ENCODE peak calls at places on chromosomes 11 and 22, in nine cellular contexts. X is AG09309, G is neural crest cell, L is Calu3, W is HFFc6, U is mucosa of descending colon, I is testis, O is A673, J is lung. N is an unnamed sample.

GRCh38 chr22:19260804-19261203 is 30.7 kb downstream of the CLTCL1 start:
- DNase-seq in X (no peak), G (no peak), L (no peak), W (no peak), U (no peak), I (no peak), O (no peak), J (no peak), N (no peak)

GRCh38 chr22:24506802-24507438 is 11.8 kb downstream of the UPB1 start:
- DNase-seq in X (no peak), G (no peak), L (peak; percentile 13), W (peak; percentile 23), U (no peak), I (no peak), O (peak; percentile 31), J (peak; percentile 49), N (no peak)

GRCh38 chr11:65873280-65874156 is 918 bp upstream of the EFEMP2 start:
- DNase-seq in X (no peak), G (peak; percentile 98), L (peak; percentile 97), W (peak; percentile 86), U (peak; percentile 97), I (peak; percentile 96), O (peak; percentile 95), J (peak; percentile 93), N (peak; percentile 97)

GRCh38 chr11:47394322-47395224 is 13.8 kb upstream of the SLC39A13 start:
- DNase-seq in X (no peak), G (no peak), L (no peak), W (no peak), U (peak; percentile 86), I (no peak), O (peak; percentile 44), J (peak; percentile 66), N (peak; percentile 73)

GRCh38 chr11:105609832-105610781 is at the start of gene GRIA4:
- DNase-seq in X (no peak), G (peak; percentile 40), L (no peak), W (peak; percentile 6), U (peak; percentile 34), I (peak; percentile 64), O (peak; percentile 52), J (no peak), N (peak; percentile 17)

GRCh38 chr11:29025001-29025400 is 916.8 kb downstream of the METTL15 start:
- DNase-seq in X (no peak), G (no peak), L (no peak), W (peak; percentile 57), U (no peak), I (no peak), O (no peak), J (no peak), N (no peak)

GRCh38 chr22:43529954-43530863 is 118.4 kb downstream of the MPPED1 start:
- DNase-seq in X (no peak), G (no peak), L (no peak), W (no peak), U (no peak), I (no peak), O (no peak), J (no peak), N (no peak)

GRCh38 chr22:31144223-31144622 is 3.9 kb upstream of the PLA2G3 start:
- DNase-seq in X (no peak), G (no peak), L (no peak), W (peak; percentile 29), U (no peak), I (no peak), O (no peak), J (no peak), N (peak; percentile 13)

GRCh38 chr11:72738199-72739141 is 13.7 kb downstream of the ARAP1 start:
- DNase-seq in X (no peak), G (no peak), L (no peak), W (no peak), U (peak; percentile 81), I (peak; percentile 29), O (no peak), J (peak; percentile 73), N (peak; percentile 32)

GRCh38 chr11:134181707-134182106 is 42.1 kb downstream of the NCAPD3 start:
- DNase-seq in X (peak; percentile 79), G (no peak), L (no peak), W (peak; percentile 45), U (no peak), I (no peak), O (no peak), J (no peak), N (no peak)

GRCh38 chr11:128814856-128815705 is 52.0 kb downstream of the KCNJ1 start:
- DNase-seq in X (peak; percentile 88), G (peak; percentile 46), L (peak; percentile 32), W (peak; percentile 78), U (no peak), I (peak; percentile 53), O (peak; percentile 81), J (no peak), N (peak; percentile 27)

GRCh38 chr11:84963240-84963639 is 663.9 kb downstream of the DLG2 start:
- DNase-seq in X (no peak), G (no peak), L (no peak), W (no peak), U (no peak), I (no peak), O (no peak), J (no peak), N (no peak)
- TF ChIP-seq CTCF in X (peak; percentile 7), G (no peak), L (no peak), W (no peak), U (no peak), I (no peak), O (no peak), J (no peak), N (no peak)

DNA sequence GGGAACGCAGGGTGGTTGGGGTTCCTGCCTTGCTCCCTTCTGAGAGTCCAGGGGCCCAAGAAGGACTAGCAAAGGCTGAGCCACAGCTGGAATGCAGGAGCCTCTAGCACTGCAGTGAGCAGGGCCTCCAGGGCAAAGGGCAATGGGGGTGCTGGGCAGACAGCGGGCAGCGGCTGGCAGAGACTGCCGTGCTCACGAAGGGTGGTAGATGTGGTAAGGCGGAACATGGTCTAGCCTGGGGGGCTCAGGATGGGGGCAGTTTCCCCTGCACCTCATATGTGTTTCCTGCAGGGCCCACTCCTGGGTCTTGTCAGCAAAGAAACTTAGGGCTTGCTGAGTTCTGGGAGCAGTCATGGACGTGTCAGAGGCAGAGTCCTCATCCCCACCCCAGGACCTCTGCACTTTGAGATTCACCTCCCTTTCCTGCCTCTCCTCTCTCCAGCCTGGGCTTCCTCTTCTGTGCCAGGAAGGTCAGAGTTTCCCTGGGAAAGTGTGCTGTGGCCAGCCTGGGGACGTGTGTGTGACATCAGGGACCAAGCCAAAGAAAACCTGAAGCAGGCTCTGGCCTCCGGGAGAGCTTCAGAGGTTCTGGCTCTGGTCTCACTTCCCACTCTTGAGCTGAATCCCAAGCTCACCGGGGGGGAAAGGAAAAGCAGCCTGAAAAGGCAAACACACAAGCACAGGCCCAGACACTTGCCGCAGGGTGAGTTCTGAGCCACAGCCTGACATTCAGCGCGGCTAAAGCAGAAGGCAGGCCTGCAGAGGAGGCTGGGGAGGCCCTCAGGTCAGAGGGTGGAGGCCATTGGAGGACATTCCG is 4.4 kb downstream of the MOGAT2 start:
- DNase-seq in X (no peak), G (no peak), L (no peak), W (no peak), U (peak; percentile 65), I (no peak), O (no peak), J (no peak), N (no peak)
- TF ChIP-seq CTCF in X (no peak), G (no peak), L (no peak), W (no peak), U (no peak), I (no peak), O (no peak), J (no peak), N (no peak)

GRCh38 chr11:69799582-69799981 is 19.6 kb downstream of the FGF3 start:
- DNase-seq in X (no peak), G (no peak), L (peak; percentile 24), W (peak; percentile 48), U (no peak), I (peak; percentile 49), O (peak; percentile 73), J (no peak), N (no peak)

GRCh38 chr11:69799097-69799496 is 20.1 kb downstream of the FGF3 start:
- DNase-seq in X (no peak), G (no peak), L (no peak), W (no peak), U (no peak), I (no peak), O (no peak), J (no peak), N (no peak)

GRCh38 chr11:69796063-69796462 is 20.9 kb upstream of the FGF4 start:
- DNase-seq in X (no peak), G (no peak), L (no peak), W (no peak), U (no peak), I (no peak), O (no peak), J (no peak), N (no peak)

GRCh38 chr11:69797737-69798528 is 21.3 kb downstream of the FGF3 start:
- DNase-seq in X (no peak), G (no peak), L (no peak), W (no peak), U (no peak), I (no peak), O (no peak), J (no peak), N (no peak)

DNA sequence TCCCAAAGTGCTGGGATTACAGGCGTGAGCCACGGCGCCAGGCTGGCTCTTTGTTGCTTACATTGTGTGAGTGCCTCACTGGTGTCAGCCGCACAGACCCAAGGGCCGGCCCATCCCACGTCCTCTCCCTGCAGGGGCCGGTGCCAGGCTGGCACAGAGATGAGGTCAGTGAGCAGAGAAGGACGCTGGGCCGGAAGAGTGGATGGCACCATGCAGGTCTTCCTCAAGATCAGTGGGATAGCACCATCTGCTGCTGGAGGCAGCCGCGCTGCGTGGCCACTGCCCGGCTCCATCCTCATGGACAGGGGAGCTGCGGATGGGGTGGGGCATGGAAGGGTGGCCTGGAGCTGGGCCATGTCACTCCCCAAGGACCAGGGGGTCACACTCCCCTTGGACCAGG is 22.0 kb upstream of the FGF4 start:
- DNase-seq in X (no peak), G (no peak), L (no peak), W (no peak), U (no peak), I (no peak), O (no peak), J (no peak), N (no peak)
- TF ChIP-seq CTCF in X (no peak), G (no peak), L (no peak), W (no peak), U (no peak), I (no peak), O (no peak), J (no peak), N (no peak)

DNA sequence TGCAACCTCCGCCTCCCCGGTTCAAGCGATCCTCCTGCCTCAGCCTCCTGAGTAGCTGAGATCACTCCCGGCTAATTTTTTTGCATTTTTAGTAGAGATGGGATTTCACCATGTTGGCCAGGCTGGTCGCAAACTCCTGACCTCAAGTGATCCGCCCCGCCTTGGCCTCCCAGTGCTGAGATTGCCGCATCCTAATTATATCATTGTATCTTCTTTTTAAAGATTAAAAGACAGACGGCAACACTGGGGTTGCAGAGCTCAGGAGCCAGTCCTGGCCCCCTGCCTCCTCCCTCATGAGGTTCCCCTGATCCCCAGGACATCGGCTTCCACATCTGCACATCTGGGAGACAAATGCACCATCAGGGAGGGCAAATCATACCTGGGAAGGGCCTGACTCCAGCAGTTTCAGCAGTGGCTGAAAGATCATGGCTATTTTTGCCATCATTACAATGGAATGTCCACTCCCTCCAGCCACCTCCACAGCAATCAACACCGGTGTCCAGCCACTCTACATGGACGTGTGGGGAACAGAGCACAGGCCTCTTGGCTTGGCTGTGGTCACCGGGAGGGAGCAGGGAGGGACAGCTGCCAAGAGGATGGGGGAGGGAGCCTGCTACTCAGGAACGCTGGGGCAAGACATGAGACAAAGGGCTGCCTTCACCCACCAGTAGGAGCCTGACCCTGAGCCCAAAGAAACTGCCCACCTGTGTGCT is 9.2 kb upstream of the CELSR1 start:
- DNase-seq in X (no peak), G (no peak), L (peak; percentile 62), W (peak; percentile 43), U (no peak), I (peak; percentile 91), O (no peak), J (peak; percentile 79), N (no peak)
- TF ChIP-seq CTCF in X (no peak), G (no peak), L (no peak), W (no peak), U (no peak), I (no peak), O (no peak), J (no peak), N (no peak)